ENCODE peak calls at places on chromosomes 4 and X, in seven cellular contexts. C is GM13976; B is HuH-7.5; K is GM20000; F is stimulated activated CD4-positive, alpha-beta T cell treated with anti-CD3 and anti-CD28 coated beads, TNF-alpha, amount 100 ng/mL, for 1 hour; J is CD4-positive, alpha-beta T cell; O is pons. E is an unnamed sample.

GRCh38 chrX:38768079-38768478 is 33.2 kb upstream of the MID1IP1 start:
- DNase-seq in F (no peak), B (no peak), J (no peak), C (peak), O (peak), K (peak), E (no peak)

GRCh38 chr4:72063726-72064125 is 31.9 kb downstream of the NPFFR2 start:
- DNase-seq in J (no peak), C (no peak), F (no peak), O (no peak), K (no peak), B (no peak), E (no peak)

GRCh38 chrX:2584659-2585470 is 84.1 kb upstream of the DHRSX start:
- DNase-seq in O (no peak), C (no peak), J (no peak), F (no peak), K (no peak), B (no peak), E (no peak)

GRCh38 chr4:139750099-139750498 is 84.5 kb downstream of the MGST2 start:
- DNase-seq in J (no peak), O (no peak), B (no peak), C (no peak), F (no peak), K (no peak), E (no peak)

GRCh38 chr4:128862608-128863313 is 53.3 kb downstream of the JADE1 start:
- DNase-seq in B (no peak), C (peak), F (no peak), J (no peak), K (peak), O (no peak), E (peak)

GRCh38 chr4:3613980-3614730 is 81.9 kb upstream of the LRPAP1 start:
- DNase-seq in C (no peak), J (no peak), F (no peak), B (no peak), K (no peak), O (no peak), E (no peak)

GRCh38 chr4:44016582-44017421 is 431.8 kb downstream of the KCTD8 start:
- DNase-seq in K (no peak), C (no peak), J (no peak), F (no peak), B (no peak), O (peak), E (no peak)

GRCh38 chr4:107299646-107300045 is 263.5 kb upstream of the DKK2 start:
- DNase-seq in C (no peak), J (no peak), B (no peak), K (no peak), O (no peak), F (no peak), E (no peak)

GRCh38 chrX:101482296-101482695 is 3.0 kb upstream of the ARMCX4 start:
- DNase-seq in K (no peak), J (no peak), B (no peak), F (no peak), C (no peak), O (no peak), E (no peak)

GRCh38 chr4:113146876-113147358 is 97.5 kb downstream of the ANK2 start:
- DNase-seq in K (peak), F (no peak), J (no peak), O (no peak), C (peak), B (no peak), E (no peak)

GRCh38 chr4:89657931-89658700 is 178.8 kb downstream of the SNCA start:
- DNase-seq in J (no peak), B (no peak), K (no peak), O (peak), C (no peak), F (no peak), E (no peak)

GRCh38 chr4:7342581-7343352 is 92.0 kb downstream of the PSAPL1 start:
- DNase-seq in B (no peak), K (no peak), F (no peak), J (no peak), C (no peak), O (no peak), E (no peak)

GRCh38 chr4:168587326-168588125 is 90.7 kb downstream of the PALLD start:
- DNase-seq in O (no peak), B (no peak), C (no peak), K (no peak), F (no peak), J (no peak), E (no peak)

E was measured in activated T-helper 9 cell treated with anti-CD3 and anti-CD28 coated beads, Interleukin-2, amount 50 U/mL, for 16 hours.